ENCODE peak calls at places on chromosomes 7 and 10, in four cellular contexts. G is WTC11, I is AG09309, B is HCEC 1CT. R is an unnamed sample.

GRCh38 chr7:152894295-152895170 is 135.0 kb downstream of the ACTR3B start:
- DNase-seq in G (peak), I (no peak), B (no peak), R (no peak)

GRCh38 chr10:30645340-30645827 is 15.8 kb upstream of the LYZL2 start:
- DNase-seq in B (no peak), I (no peak), G (peak), R (no peak)

GRCh38 chr10:490256-490655 is 199.2 kb downstream of the DIP2C start:
- DNase-seq in B (peak), G (no peak), I (peak), R (no peak)

GRCh38 chr10:118501637-118502440 is 93.6 kb downstream of the PRLHR start:
- DNase-seq in G (no peak), B (peak), I (peak), R (no peak)

GRCh38 chr10:17989908-17990767 is 38.4 kb downstream of the SLC39A12 start:
- DNase-seq in I (peak), G (no peak), B (peak), R (peak)

GRCh38 chr10:89163265-89163995 is 43.7 kb downstream of the CH25H start:
- DNase-seq in G (no peak), I (peak), B (peak), R (no peak)

GRCh38 chr7:128378637-128379036 is 17.1 kb upstream of the PRRT4 start:
- DNase-seq in B (no peak), G (no peak), I (no peak), R (no peak)

GRCh38 chr7:102318482-102318971 is 31.9 kb downstream of the SH2B2 start:
- DNase-seq in I (no peak), G (no peak), B (no peak), R (no peak)

GRCh38 chr7:27186450-27187157 is 1.6 kb upstream of the HOXA11 start:
- DNase-seq in I (no peak), B (peak), G (no peak), R (no peak)

GRCh38 chr10:121851791-121852190 is 76.0 kb downstream of the ATE1 start:
- DNase-seq in G (no peak), B (no peak), I (no peak), R (no peak)

GRCh38 chr10:92997620-92998019 is 63.0 kb upstream of the CYP26C1 start:
- DNase-seq in G (no peak), B (no peak), I (no peak), R (no peak)

GRCh38 chr7:78716876-78717275 is 736.6 kb downstream of the MAGI2 start:
- DNase-seq in B (no peak), I (no peak), G (peak), R (no peak)

GRCh38 chr10:14671383-14671782 is 103.3 kb downstream of the FAM107B start:
- DNase-seq in B (peak), I (no peak), G (peak), R (no peak)

GRCh38 chr7:75639893-75640600 is 98.7 kb downstream of the HIP1 start:
- DNase-seq in I (no peak), G (no peak), B (no peak), R (no peak)

GRCh38 chr10:68598978-68599753 is 39.0 kb downstream of the TET1 start:
- DNase-seq in B (peak), I (peak), G (peak), R (no peak)

GRCh38 chr10:79129361-79129997 is 60.7 kb downstream of the ZMIZ1 start:
- DNase-seq in G (peak), B (no peak), I (no peak), R (peak)

R was measured in ACHN.